ENCODE peak calls at places on chromosome 22, in five cellular contexts. One of them, this sample, is unnamed.

GRCh38 chr22:49209452-49210195 is 618.0 kb downstream of the BRD1 start:
- DNase-seq in NCI-H2081 treated with DMSO at 0.1 percent for 48 hours: peak
- DNase-seq in body of pancreas: peak
- DNase-seq in NAMALWA: no peak
- DNase-seq in effector memory CD8-positive, alpha-beta T cell: no peak
- DNase-seq in this sample: no peak

GRCh38 chr22:17120281-17120680 is 879 bp downstream of the TMEM121B start:
- DNase-seq in NCI-H2081 treated with DMSO at 0.1 percent for 48 hours: no peak
- DNase-seq in body of pancreas: peak
- DNase-seq in NAMALWA: no peak
- DNase-seq in effector memory CD8-positive, alpha-beta T cell: peak
- DNase-seq in this sample: no peak

GRCh38 chr22:27602390-27602789 is 199.2 kb downstream of the MN1 start:
- DNase-seq in NCI-H2081 treated with DMSO at 0.1 percent for 48 hours: no peak
- DNase-seq in body of pancreas: no peak
- DNase-seq in NAMALWA: peak
- DNase-seq in effector memory CD8-positive, alpha-beta T cell: no peak
- DNase-seq in this sample: no peak

GRCh38 chr22:37258810-37259472 is 14.9 kb upstream of the RAC2 start:
- DNase-seq in NCI-H2081 treated with DMSO at 0.1 percent for 48 hours: no peak
- DNase-seq in body of pancreas: no peak
- DNase-seq in NAMALWA: peak
- DNase-seq in effector memory CD8-positive, alpha-beta T cell: no peak
- DNase-seq in this sample: no peak

GRCh38 chr22:18111759-18112330 is 1.2 kb downstream of the TUBA8 start:
- DNase-seq in NCI-H2081 treated with DMSO at 0.1 percent for 48 hours: no peak
- DNase-seq in body of pancreas: no peak
- DNase-seq in NAMALWA: no peak
- DNase-seq in effector memory CD8-positive, alpha-beta T cell: no peak
- DNase-seq in this sample: no peak

GRCh38 chr22:44068422-44069191 is 44.5 kb downstream of the PARVB start:
- DNase-seq in NCI-H2081 treated with DMSO at 0.1 percent for 48 hours: no peak
- DNase-seq in body of pancreas: no peak
- DNase-seq in NAMALWA: no peak
- DNase-seq in effector memory CD8-positive, alpha-beta T cell: no peak
- DNase-seq in this sample: peak

GRCh38 chr22:40183029-40183581 is 5.4 kb downstream of the TNRC6B start:
- DNase-seq in NCI-H2081 treated with DMSO at 0.1 percent for 48 hours: no peak
- DNase-seq in body of pancreas: no peak
- DNase-seq in NAMALWA: no peak
- DNase-seq in effector memory CD8-positive, alpha-beta T cell: no peak
- DNase-seq in this sample: peak

GRCh38 chr22:23137905-23138520 is 3.8 kb downstream of the RSPH14 start:
- DNase-seq in NCI-H2081 treated with DMSO at 0.1 percent for 48 hours: no peak
- DNase-seq in body of pancreas: no peak
- DNase-seq in NAMALWA: peak
- DNase-seq in effector memory CD8-positive, alpha-beta T cell: peak
- DNase-seq in this sample: peak

GRCh38 chr22:29625090-29625825 is 21.8 kb downstream of the NF2 start:
- DNase-seq in NCI-H2081 treated with DMSO at 0.1 percent for 48 hours: no peak
- DNase-seq in body of pancreas: peak
- DNase-seq in NAMALWA: peak
- DNase-seq in effector memory CD8-positive, alpha-beta T cell: no peak
- DNase-seq in this sample: no peak

GRCh38 chr22:47357086-47357485 is 594.6 kb downstream of the TBC1D22A start:
- DNase-seq in NCI-H2081 treated with DMSO at 0.1 percent for 48 hours: no peak
- DNase-seq in body of pancreas: no peak
- DNase-seq in NAMALWA: no peak
- DNase-seq in effector memory CD8-positive, alpha-beta T cell: no peak
- DNase-seq in this sample: no peak

GRCh38 chr22:42067706-42068350 is 2.8 kb downstream of the NAGA start:
- DNase-seq in NCI-H2081 treated with DMSO at 0.1 percent for 48 hours: no peak
- DNase-seq in body of pancreas: no peak
- DNase-seq in NAMALWA: no peak
- DNase-seq in effector memory CD8-positive, alpha-beta T cell: no peak
- DNase-seq in this sample: no peak

GRCh38 chr22:44698531-44699421 is 3.2 kb upstream of the PRR5 start:
- DNase-seq in NCI-H2081 treated with DMSO at 0.1 percent for 48 hours: no peak
- DNase-seq in body of pancreas: no peak
- DNase-seq in NAMALWA: no peak
- DNase-seq in effector memory CD8-positive, alpha-beta T cell: no peak
- DNase-seq in this sample: no peak

GRCh38 chr22:35872451-35872850 is 154.8 kb downstream of the APOL5 start:
- DNase-seq in NCI-H2081 treated with DMSO at 0.1 percent for 48 hours: no peak
- DNase-seq in body of pancreas: no peak
- DNase-seq in NAMALWA: no peak
- DNase-seq in effector memory CD8-positive, alpha-beta T cell: no peak
- DNase-seq in this sample: no peak

GRCh38 chr22:39292561-39293074 is 26.8 kb downstream of the RPL3 start:
- DNase-seq in NCI-H2081 treated with DMSO at 0.1 percent for 48 hours: no peak
- DNase-seq in body of pancreas: peak
- DNase-seq in NAMALWA: no peak
- DNase-seq in effector memory CD8-positive, alpha-beta T cell: no peak
- DNase-seq in this sample: no peak

GRCh38 chr22:27540247-27540646 is 261.3 kb downstream of the MN1 start:
- DNase-seq in NCI-H2081 treated with DMSO at 0.1 percent for 48 hours: no peak
- DNase-seq in body of pancreas: no peak
- DNase-seq in NAMALWA: no peak
- DNase-seq in effector memory CD8-positive, alpha-beta T cell: no peak
- DNase-seq in this sample: no peak

GRCh38 chr22:22867996-22868715 is 19.5 kb upstream of the IGLL5 start:
- DNase-seq in NCI-H2081 treated with DMSO at 0.1 percent for 48 hours: no peak
- DNase-seq in body of pancreas: no peak
- DNase-seq in NAMALWA: no peak
- DNase-seq in effector memory CD8-positive, alpha-beta T cell: no peak
- DNase-seq in this sample: no peak

GRCh38 chr22:43005106-43005505 is 9.8 kb downstream of the PACSIN2 start:
- DNase-seq in NCI-H2081 treated with DMSO at 0.1 percent for 48 hours: no peak
- DNase-seq in body of pancreas: no peak
- DNase-seq in NAMALWA: no peak
- DNase-seq in effector memory CD8-positive, alpha-beta T cell: no peak
- DNase-seq in this sample: no peak

GRCh38 chr22:21032843-21033688 is 705 bp upstream of the SLC7A4 start:
- DNase-seq in NCI-H2081 treated with DMSO at 0.1 percent for 48 hours: no peak
- DNase-seq in body of pancreas: no peak
- DNase-seq in NAMALWA: no peak
- DNase-seq in effector memory CD8-positive, alpha-beta T cell: no peak
- DNase-seq in this sample: no peak

GRCh38 chr22:20973634-20974286 is 6.7 kb downstream of the AIFM3 start:
- DNase-seq in NCI-H2081 treated with DMSO at 0.1 percent for 48 hours: no peak
- DNase-seq in body of pancreas: no peak
- DNase-seq in NAMALWA: no peak
- DNase-seq in effector memory CD8-positive, alpha-beta T cell: no peak
- DNase-seq in this sample: no peak

GRCh38 chr22:26887456-26887855 is 230.1 kb downstream of the MIAT start:
- DNase-seq in NCI-H2081 treated with DMSO at 0.1 percent for 48 hours: no peak
- DNase-seq in body of pancreas: no peak
- DNase-seq in NAMALWA: no peak
- DNase-seq in effector memory CD8-positive, alpha-beta T cell: no peak
- DNase-seq in this sample: no peak

GRCh38 chr22:21861290-21861848 is 6.1 kb downstream of the MAPK1 start:
- DNase-seq in NCI-H2081 treated with DMSO at 0.1 percent for 48 hours: no peak
- DNase-seq in body of pancreas: no peak
- DNase-seq in NAMALWA: no peak
- DNase-seq in effector memory CD8-positive, alpha-beta T cell: no peak
- DNase-seq in this sample: no peak

GRCh38 chr22:43921361-43921760 is 2.2 kb upstream of the PNPLA3 start:
- DNase-seq in NCI-H2081 treated with DMSO at 0.1 percent for 48 hours: no peak
- DNase-seq in body of pancreas: no peak
- DNase-seq in NAMALWA: no peak
- DNase-seq in effector memory CD8-positive, alpha-beta T cell: no peak
- DNase-seq in this sample: no peak

GRCh38 chr22:40076702-40077645 is 82.2 kb downstream of the FAM83F start:
- DNase-seq in NCI-H2081 treated with DMSO at 0.1 percent for 48 hours: no peak
- DNase-seq in body of pancreas: no peak
- DNase-seq in NAMALWA: no peak
- DNase-seq in effector memory CD8-positive, alpha-beta T cell: no peak
- DNase-seq in this sample: no peak

GRCh38 chr22:42519544-42520237 is at the start of gene RRP7A:
- DNase-seq in NCI-H2081 treated with DMSO at 0.1 percent for 48 hours: no peak
- DNase-seq in body of pancreas: peak
- DNase-seq in NAMALWA: peak
- DNase-seq in effector memory CD8-positive, alpha-beta T cell: peak
- DNase-seq in this sample: peak

GRCh38 chr22:19110064-19110458 is 12.2 kb downstream of the DGCR2 start:
- DNase-seq in NCI-H2081 treated with DMSO at 0.1 percent for 48 hours: no peak
- DNase-seq in body of pancreas: no peak
- DNase-seq in NAMALWA: no peak
- DNase-seq in effector memory CD8-positive, alpha-beta T cell: no peak
- DNase-seq in this sample: no peak

GRCh38 chr22:41681616-41682015 is 7.1 kb downstream of the SNU13 start:
- DNase-seq in NCI-H2081 treated with DMSO at 0.1 percent for 48 hours: no peak
- DNase-seq in body of pancreas: no peak
- DNase-seq in NAMALWA: no peak
- DNase-seq in effector memory CD8-positive, alpha-beta T cell: no peak
- DNase-seq in this sample: no peak

GRCh38 chr22:29032584-29032983 is 29.0 kb downstream of the C22orf31 start:
- DNase-seq in NCI-H2081 treated with DMSO at 0.1 percent for 48 hours: no peak
- DNase-seq in body of pancreas: peak
- DNase-seq in NAMALWA: no peak
- DNase-seq in effector memory CD8-positive, alpha-beta T cell: no peak
- DNase-seq in this sample: no peak

GRCh38 chr22:42863349-42863911 is 6.4 kb upstream of the ARFGAP3 start:
- DNase-seq in NCI-H2081 treated with DMSO at 0.1 percent for 48 hours: no peak
- DNase-seq in body of pancreas: no peak
- DNase-seq in NAMALWA: peak
- DNase-seq in effector memory CD8-positive, alpha-beta T cell: no peak
- DNase-seq in this sample: peak

GRCh38 chr22:28670153-28670552 is 9.5 kb downstream of the TTC28 start:
- DNase-seq in NCI-H2081 treated with DMSO at 0.1 percent for 48 hours: no peak
- DNase-seq in body of pancreas: no peak
- DNase-seq in NAMALWA: no peak
- DNase-seq in effector memory CD8-positive, alpha-beta T cell: no peak
- DNase-seq in this sample: no peak

GRCh38 chr22:47115921-47116320 is 353.5 kb downstream of the TBC1D22A start:
- DNase-seq in NCI-H2081 treated with DMSO at 0.1 percent for 48 hours: no peak
- DNase-seq in body of pancreas: no peak
- DNase-seq in NAMALWA: no peak
- DNase-seq in effector memory CD8-positive, alpha-beta T cell: no peak
- DNase-seq in this sample: no peak

GRCh38 chr22:23180301-23180892 is at the start of gene BCR:
- DNase-seq in NCI-H2081 treated with DMSO at 0.1 percent for 48 hours: no peak
- DNase-seq in body of pancreas: peak
- DNase-seq in NAMALWA: peak
- DNase-seq in effector memory CD8-positive, alpha-beta T cell: peak
- DNase-seq in this sample: no peak

GRCh38 chr22:44363214-44363979 is 50.6 kb upstream of the SHISAL1 start:
- DNase-seq in NCI-H2081 treated with DMSO at 0.1 percent for 48 hours: no peak
- DNase-seq in body of pancreas: peak
- DNase-seq in NAMALWA: no peak
- DNase-seq in effector memory CD8-positive, alpha-beta T cell: no peak
- DNase-seq in this sample: no peak

GRCh38 chr22:39773976-39774539 is 119.5 kb downstream of the ENTHD1 start:
- DNase-seq in NCI-H2081 treated with DMSO at 0.1 percent for 48 hours: no peak
- DNase-seq in body of pancreas: no peak
- DNase-seq in NAMALWA: peak
- DNase-seq in effector memory CD8-positive, alpha-beta T cell: no peak
- DNase-seq in this sample: no peak

GRCh38 chr22:25060522-25061071 is 108.1 kb downstream of the KIAA1671 start:
- DNase-seq in NCI-H2081 treated with DMSO at 0.1 percent for 48 hours: no peak
- DNase-seq in body of pancreas: no peak
- DNase-seq in NAMALWA: no peak
- DNase-seq in effector memory CD8-positive, alpha-beta T cell: no peak
- DNase-seq in this sample: no peak

GRCh38 chr22:25447067-25447688 is 117.3 kb upstream of the GRK3 start:
- DNase-seq in NCI-H2081 treated with DMSO at 0.1 percent for 48 hours: no peak
- DNase-seq in body of pancreas: no peak
- DNase-seq in NAMALWA: no peak
- DNase-seq in effector memory CD8-positive, alpha-beta T cell: no peak
- DNase-seq in this sample: no peak

GRCh38 chr22:39510529-39511149 is 8.5 kb downstream of the MIEF1 start:
- DNase-seq in NCI-H2081 treated with DMSO at 0.1 percent for 48 hours: no peak
- DNase-seq in body of pancreas: no peak
- DNase-seq in NAMALWA: no peak
- DNase-seq in effector memory CD8-positive, alpha-beta T cell: no peak
- DNase-seq in this sample: no peak

GRCh38 chr22:37569009-37569920 is 9.0 kb downstream of the CDC42EP1 start:
- DNase-seq in NCI-H2081 treated with DMSO at 0.1 percent for 48 hours: no peak
- DNase-seq in body of pancreas: peak
- DNase-seq in NAMALWA: no peak
- DNase-seq in effector memory CD8-positive, alpha-beta T cell: no peak
- DNase-seq in this sample: no peak

GRCh38 chr22:29208879-29209623 is 3.4 kb downstream of the EMID1 start:
- DNase-seq in NCI-H2081 treated with DMSO at 0.1 percent for 48 hours: no peak
- DNase-seq in body of pancreas: no peak
- DNase-seq in NAMALWA: peak
- DNase-seq in effector memory CD8-positive, alpha-beta T cell: no peak
- DNase-seq in this sample: no peak

GRCh38 chr22:36331912-36332622 is 55.7 kb downstream of the MYH9 start:
- DNase-seq in NCI-H2081 treated with DMSO at 0.1 percent for 48 hours: no peak
- DNase-seq in body of pancreas: peak
- DNase-seq in NAMALWA: peak
- DNase-seq in effector memory CD8-positive, alpha-beta T cell: peak
- DNase-seq in this sample: peak